ENCODE peak calls at places on chromosomes 2 and 18, in five cellular contexts. V, U, Y, B and T are unnamed samples.

GRCh38 chr2:218733615-218734021 is 23.0 kb downstream of the TTLL4 start:
- DNase-seq in B (no peak), Y (peak; percentile 67), V (no peak), U (no peak), T (peak; percentile 49)

GRCh38 chr18:55780591-55781071 is 192.6 kb upstream of the TCF4 start:
- DNase-seq in U (no peak), V (no peak), Y (peak; percentile 71), B (no peak), T (no peak)

GRCh38 chr2:76019130-76019529 is 308.4 kb upstream of the GCFC2 start:
- DNase-seq in U (no peak), B (no peak), V (no peak), Y (no peak), T (no peak)

GRCh38 chr18:37805773-37806380 is 240.3 kb upstream of the CELF4 start:
- DNase-seq in B (no peak), Y (no peak), U (no peak), V (no peak), T (no peak)

GRCh38 chr2:232088771-232089170 is 127.3 kb downstream of the DIS3L2 start:
- DNase-seq in Y (no peak), U (no peak), B (no peak), V (no peak), T (no peak)

GRCh38 chr18:69701305-69701704 is 246.4 kb downstream of the CD226 start:
- DNase-seq in B (no peak), V (no peak), Y (no peak), U (no peak), T (no peak)

GRCh38 chr2:171811229-171811628 is 82.8 kb downstream of the SLC25A12 start:
- DNase-seq in U (peak; percentile 48), Y (peak; percentile 56), B (peak; percentile 8), V (peak; percentile 27), T (peak; percentile 57)

GRCh38 chr2:216221806-216222205 is 112.7 kb downstream of the XRCC5 start:
- DNase-seq in V (no peak), B (no peak), Y (peak; percentile 65), U (no peak), T (peak; percentile 25)

GRCh38 chr2:109260886-109261700 is 132.1 kb downstream of the SH3RF3 start:
- DNase-seq in Y (peak; percentile 49), B (no peak), V (peak; percentile 32), U (peak; percentile 40), T (peak; percentile 18)

GRCh38 chr2:8259106-8259840 is 422.6 kb upstream of the ID2 start:
- DNase-seq in Y (no peak), V (no peak), U (no peak), B (no peak), T (no peak)

GRCh38 chr2:19045151-19045550 is 313.3 kb downstream of the OSR1 start:
- DNase-seq in V (no peak), Y (no peak), U (no peak), B (no peak), T (no peak)

GRCh38 chr18:74336656-74337055 is 21.0 kb downstream of the C18orf63 start:
- DNase-seq in U (no peak), Y (no peak), V (no peak), B (no peak), T (no peak)

GRCh38 chr2:10832228-10832936 is 19.8 kb upstream of the PDIA6 start:
- DNase-seq in U (peak; percentile 93), Y (peak; percentile 88), B (peak; percentile 69), V (peak; percentile 89), T (peak; percentile 92)

GRCh38 chr2:10982931-10983701 is 71.4 kb downstream of the KCNF1 start:
- DNase-seq in Y (peak; percentile 16), V (no peak), B (no peak), U (no peak), T (no peak)

GRCh38 chr2:2861666-2862240 is 515.9 kb downstream of the EIPR1 start:
- DNase-seq in B (no peak), U (no peak), Y (no peak), V (no peak), T (no peak)

GRCh38 chr2:157105372-157105771 is 152.1 kb upstream of the GALNT5 start:
- DNase-seq in B (no peak), U (no peak), Y (no peak), V (no peak), T (no peak)

GRCh38 chr2:157107877-157108276 is 149.6 kb upstream of the GALNT5 start:
- DNase-seq in Y (no peak), B (no peak), U (no peak), V (no peak), T (peak; percentile 43)

GRCh38 chr2:157106950-157107349 is 150.6 kb upstream of the GALNT5 start:
- DNase-seq in V (no peak), U (no peak), Y (no peak), B (no peak), T (no peak)

GRCh38 chr2:157107460-157107859 is 150.0 kb upstream of the GALNT5 start:
- DNase-seq in Y (no peak), V (no peak), B (no peak), U (no peak), T (peak; percentile 4)
- H3K4me2 ChIP-seq in Y (no peak overlapping the region), V (no peak overlapping the region), B (no peak overlapping the region), U (no peak overlapping the region), T (no peak overlapping the region)

GRCh38 chr2:70085711-70086277 is 1.5 kb upstream of the PCBP1 start:
- DNase-seq in U (peak; percentile 34), Y (peak; percentile 28), V (no peak), B (no peak), T (no peak)
- H2AFZ ChIP-seq in U (no peak overlapping the region), Y (peak overlapping the region; percentile 96), V (peak overlapping the region; percentile 100), B (no peak overlapping the region), T (peak overlapping the region; percentile 99)

GRCh38 chr2:219775506-219775905 is 148.1 kb downstream of the SLC4A3 start:
- DNase-seq in B (no peak), V (no peak), Y (no peak), U (no peak), T (no peak)
- TF ChIP-seq EZH2phosphoT487 in B (no peak), V (no peak), Y (no peak), U (no peak), T (no peak)

GRCh38 chr2:17583646-17584045 is 43.1 kb downstream of the VSNL1 start:
- DNase-seq in U (no peak), V (no peak), Y (peak; percentile 42), B (no peak), T (no peak)
- H3K4me2 ChIP-seq in U (no peak overlapping the region), V (no peak overlapping the region), Y (no peak overlapping the region), B (no peak overlapping the region), T (no peak overlapping the region)